ENCODE peak calls at places on chromosomes 12 and 14, in eight cellular contexts. U is AG10803; F is SW 1271; I is activated T-cell treated with anti-CD3 and anti-CD28 coated beads for 1 hour; M is left cardiac atrium; R is iPS-NIHi11; V is stimulated activated CD8-positive, alpha-beta memory T cell treated with anti-CD3 and anti-CD28 coated beads, Interleukin-7, amount 100 ng/mL, for 1 hour; O is psoas muscle. T is an unnamed sample.

GRCh38 chr12:108611884-108612415 is 14.1 kb upstream of the TMEM119 start:
- DNase-seq in U (peak), F (no peak), I (peak), M (no peak), R (peak), V (no peak), O (no peak), T (no peak)

GRCh38 chr14:33567003-33567735 is 383.7 kb downstream of the EGLN3 start:
- DNase-seq in U (no peak), F (no peak), I (no peak), M (no peak), R (no peak), V (no peak), O (no peak), T (no peak)

GRCh38 chr12:69600804-69601203 is 9.9 kb downstream of the LRRC10 start:
- DNase-seq in U (no peak), F (no peak), I (no peak), M (no peak), R (no peak), V (no peak), O (no peak), T (no peak)

GRCh38 chr14:43532825-43533416 is 974.2 kb downstream of the FSCB start:
- DNase-seq in U (no peak), F (no peak), I (no peak), M (no peak), R (no peak), V (no peak), O (no peak), T (no peak)

GRCh38 chr14:61489932-61490331 is 168.6 kb downstream of the PRKCH start:
- DNase-seq in U (peak), F (no peak), I (no peak), M (peak), R (no peak), V (no peak), O (peak), T (no peak)

GRCh38 chr12:113935459-113935858 is 30.7 kb downstream of the RBM19 start:
- DNase-seq in U (no peak), F (no peak), I (no peak), M (no peak), R (no peak), V (no peak), O (no peak), T (no peak)

GRCh38 chr12:75341873-75342272 is 7.4 kb downstream of the GLIPR1L1 start:
- DNase-seq in U (no peak), F (no peak), I (no peak), M (no peak), R (no peak), V (no peak), O (no peak), T (no peak)

GRCh38 chr12:97404549-97404948 is 58.1 kb upstream of the RMST start:
- DNase-seq in U (peak), F (no peak), I (no peak), M (peak), R (peak), V (no peak), O (no peak), T (no peak)

GRCh38 chr14:69353168-69353567 is 44.9 kb downstream of the ERH start:
- DNase-seq in U (no peak), F (no peak), I (no peak), M (no peak), R (no peak), V (no peak), O (no peak), T (no peak)

GRCh38 chr12:62586850-62587249 is 120.2 kb downstream of the MON2 start:
- DNase-seq in U (no peak), F (no peak), I (no peak), M (no peak), R (no peak), V (no peak), O (no peak), T (no peak)